ENCODE peak calls at places on chromosomes 2 and 18, in seven cellular contexts. Q is adrenal gland, Z is body of pancreas, T is heart left ventricle, N is IMR-90, P is stomach, D is HepG2. G is an unnamed sample. For H3K36me3, the result is how much of the 10 kb centered on the place peaks cover.

GRCh38 chr2:128411431-128411830 is 92.8 kb upstream of the HS6ST1 start:
- DNase-seq in T (peak), N (no peak), Z (no peak), P (peak), Q (no peak), D (no peak), G (no peak)

GRCh38 chr18:24055878-24056277 is 41.3 kb downstream of the TTC39C start:
- DNase-seq in T (no peak), P (no peak), Z (peak), D (no peak), Q (no peak), N (peak), G (no peak)

GRCh38 chr2:238259085-238260020 is 19.5 kb upstream of the HES6 start:
- DNase-seq in Z (no peak), Q (no peak), D (peak), T (no peak), P (peak), N (no peak), G (peak)

GRCh38 chr2:38244306-38244705 is 132.8 kb downstream of the ATL2 start:
- DNase-seq in Q (no peak), N (no peak), D (no peak), P (no peak), T (no peak), Z (no peak), G (no peak)

GRCh38 chr2:232537079-232537478 is 2.4 kb upstream of the CHRNG start:
- DNase-seq in Z (no peak), N (no peak), Q (peak), D (peak), P (no peak), T (no peak), G (peak)

GRCh38 chr18:36640005-36640952 is 188.5 kb downstream of the TPGS2 start:
- DNase-seq in P (no peak), Q (no peak), N (peak), D (no peak), T (no peak), Z (no peak), G (no peak)

GRCh38 chr2:69581774-69582581 is 61.6 kb downstream of the AAK1 start:
- DNase-seq in P (no peak), T (peak), Q (peak), Z (peak), D (peak), N (peak), G (peak)

GRCh38 chr2:85524567-85524923 is 14.4 kb upstream of the MAT2A start:
- DNase-seq in Z (peak), P (peak), T (no peak), Q (no peak), N (no peak), D (no peak), G (no peak)

GRCh38 chr18:34659579-34660517 is 50.2 kb upstream of the DTNA start:
- DNase-seq in P (peak), D (peak), Q (peak), Z (peak), T (peak), N (peak), G (peak)

GRCh38 chr18:62131305-62131909 is 55.4 kb downstream of the PIGN start:
- DNase-seq in T (peak), D (peak), Q (peak), Z (peak), P (peak), N (peak), G (peak)

GRCh38 chr18:54671291-54671881 is 80.3 kb downstream of the DYNAP start:
- DNase-seq in D (peak), N (peak), P (no peak), Q (no peak), Z (no peak), T (no peak), G (no peak)

GRCh38 chr18:24817150-24818068 is 357.0 kb downstream of the HRH4 start:
- DNase-seq in N (no peak), Q (no peak), T (no peak), P (no peak), D (no peak), Z (no peak), G (no peak)

GRCh38 chr18:3499498-3499897 is 49.5 kb downstream of the TGIF1 start:
- DNase-seq in D (no peak), T (no peak), Z (no peak), Q (no peak), P (no peak), N (no peak), G (no peak)

GRCh38 chr2:61980758-61981157 is 75.3 kb downstream of the COMMD1 start:
- DNase-seq in Q (no peak), D (no peak), N (no peak), T (no peak), P (no peak), Z (no peak), G (no peak)

GRCh38 chr2:213980883-213981282 is 430.0 kb upstream of the VWC2L start:
- DNase-seq in N (peak), D (no peak), Q (no peak), P (no peak), Z (no peak), T (no peak), G (no peak)

GRCh38 chr18:79460445-79461300 is 64.9 kb downstream of the NFATC1 start:
- DNase-seq in Z (no peak), Q (no peak), D (no peak), N (peak), P (no peak), T (no peak), G (no peak)
- TF ChIP-seq POLR2A in Z (no peak), Q (no peak), D (no peak), N (no peak), P (no peak), T (no peak), G (no peak)

DNA sequence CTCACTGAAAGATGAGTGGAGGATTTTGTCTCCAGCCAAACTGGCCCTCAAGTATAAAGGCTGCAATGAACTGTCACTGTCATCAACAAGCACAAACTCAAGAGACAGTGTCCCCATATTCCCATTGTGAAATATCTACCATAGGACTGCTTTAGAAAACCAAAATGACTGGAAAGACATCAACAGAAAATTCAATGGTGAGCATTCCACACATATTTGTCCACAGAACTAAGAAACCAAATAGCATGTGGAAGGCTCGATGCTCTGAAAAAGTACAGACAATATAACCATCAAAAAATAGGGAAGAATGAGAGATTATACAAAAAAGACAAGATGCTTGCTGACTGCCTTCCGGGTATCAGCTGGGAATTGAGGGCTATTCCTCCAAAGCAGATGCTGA is 37.6 kb downstream of the TGFBRAP1 start:
- DNase-seq in P (no peak), Z (no peak), Q (no peak), N (peak), D (no peak), T (no peak), G (no peak)
- H3K36me3 ChIP-seq in P (half or more), Z (under half), Q (under half), N (under half), D (under half), T (under half), G (under half)

GRCh38 chr2:39696838-39697237 is 31.1 kb downstream of the TMEM178A start:
- DNase-seq in T (no peak), Z (no peak), P (no peak), D (peak), N (peak), Q (no peak), G (no peak)
- TF ChIP-seq CTCF in T (peak), Z (peak), P (no peak), D (peak), N (peak), Q (peak), G (peak)

DNA sequence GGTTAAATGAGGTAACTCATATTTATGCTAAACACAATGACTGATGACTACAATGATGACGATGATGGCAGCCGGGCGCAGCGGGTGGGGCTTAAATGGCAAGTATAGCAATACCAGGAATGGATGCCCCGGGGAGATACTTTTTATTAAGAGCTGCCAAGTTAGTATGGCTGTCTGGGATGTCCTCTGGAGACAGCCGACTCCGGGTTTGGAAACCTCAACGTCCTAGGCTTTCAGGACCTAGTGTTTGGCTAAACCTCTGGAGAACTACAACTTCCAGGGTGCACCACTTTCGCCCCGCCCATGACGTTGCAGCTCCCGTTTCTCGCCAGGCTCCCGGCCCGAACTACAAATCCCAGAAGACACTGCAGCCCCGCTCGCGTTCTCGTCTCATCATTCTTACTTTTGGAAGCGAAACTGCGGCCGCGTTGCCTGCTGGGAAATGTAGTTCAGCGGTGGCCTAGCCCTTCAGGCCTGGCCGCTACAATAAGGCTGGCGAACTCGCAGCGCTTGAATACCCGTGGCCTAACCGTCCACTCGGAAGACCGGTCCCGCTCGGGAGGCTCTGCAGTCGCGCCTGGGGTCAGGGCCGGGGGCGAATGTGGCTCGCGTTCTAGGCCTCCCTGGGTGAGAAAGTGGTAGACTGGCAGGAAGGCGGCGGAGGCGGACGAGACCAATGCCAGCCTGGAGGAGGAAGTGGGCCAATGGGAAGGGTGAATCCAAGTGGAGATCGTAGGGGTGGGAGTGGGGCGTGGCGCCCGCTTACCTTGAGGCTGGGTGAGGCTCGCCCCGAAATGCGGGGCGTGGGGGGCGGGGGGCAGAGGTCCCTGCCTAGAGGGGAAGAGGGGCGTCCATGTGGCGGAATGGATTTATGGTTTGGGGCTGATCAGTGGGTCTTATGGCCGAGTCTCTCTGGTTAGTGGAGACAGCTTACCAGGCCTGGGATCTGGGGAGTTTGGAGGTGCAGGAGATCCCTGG is at the start of gene SMARCAL1:
- DNase-seq in T (peak), P (peak), N (peak), D (peak), Z (peak), Q (peak), G (peak)
- TF ChIP-seq POLR2A in T (peak), P (peak), N (no peak), D (peak), Z (no peak), Q (peak), G (peak)

DNA sequence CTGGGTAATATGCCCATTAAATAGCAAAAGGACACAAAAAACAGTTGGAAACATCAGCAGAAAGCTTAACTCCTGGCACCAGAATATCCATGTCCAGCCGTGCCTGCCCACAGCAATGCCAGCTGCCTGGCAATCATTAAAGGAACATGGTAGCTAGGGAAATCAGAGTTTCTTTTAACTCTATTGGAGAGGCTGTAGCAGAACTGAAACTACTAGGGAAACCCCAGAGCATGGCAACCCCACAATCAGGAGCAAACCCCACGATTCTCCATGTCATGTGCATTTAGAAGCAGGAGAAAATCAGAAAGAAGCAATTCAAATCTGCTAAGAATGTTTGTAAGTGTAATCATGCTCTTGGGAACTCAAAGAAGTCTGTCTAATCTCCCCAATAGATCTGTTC is 409.0 kb upstream of the SMIM21 start:
- DNase-seq in Q (no peak), P (no peak), N (no peak), T (no peak), Z (no peak), D (no peak), G (no peak)
- H3K36me3 ChIP-seq in Q (under half), P (under half), N (under half), T (under half), Z (under half), D (under half), G (under half)

DNA sequence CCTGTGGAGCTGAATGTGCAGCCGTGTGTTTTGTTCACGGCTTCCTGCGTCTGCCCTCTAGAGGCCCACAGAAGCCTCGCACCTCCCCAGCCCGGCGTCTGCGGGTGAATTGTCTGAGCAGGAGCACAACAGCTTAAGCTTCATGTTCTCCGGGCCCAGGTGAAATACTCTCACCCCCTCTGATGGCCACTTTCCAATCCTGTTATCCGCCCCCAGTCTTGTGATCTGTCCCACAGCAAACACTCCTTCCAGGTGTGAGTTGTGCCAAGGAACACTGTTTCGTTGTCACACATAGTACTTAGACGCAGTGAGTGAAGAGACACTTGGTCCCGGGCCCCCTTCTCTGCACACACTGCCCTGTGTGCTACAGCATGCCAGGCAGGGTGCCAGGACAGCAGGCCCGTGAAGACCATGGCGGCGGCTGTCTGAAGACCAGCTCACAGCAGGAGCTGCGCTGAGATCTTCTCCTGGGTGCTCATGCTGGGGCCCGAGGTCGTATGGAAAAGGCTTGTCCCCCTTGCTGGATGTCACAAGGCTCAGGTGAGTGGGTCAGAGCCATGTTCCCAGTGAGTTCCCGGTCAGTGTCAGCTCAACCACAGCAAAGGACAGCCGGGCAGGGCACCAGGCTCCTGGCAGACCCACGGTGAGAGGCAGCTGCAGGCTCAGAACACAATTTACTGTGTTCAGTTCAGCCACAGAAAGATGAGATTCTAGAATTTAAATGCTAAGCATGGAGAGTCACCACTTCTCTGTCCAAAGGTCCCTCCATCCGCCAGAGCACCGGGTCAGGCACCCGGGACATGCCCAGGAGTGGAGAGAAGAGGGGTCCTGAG is 6.8 kb upstream of the PXDN start:
- DNase-seq in T (peak), Q (peak), D (peak), P (peak), Z (peak), N (peak), G (no peak)
- TF ChIP-seq CTCF in T (peak), Q (peak), D (peak), P (peak), Z (peak), N (peak), G (peak)